ENCODE peak calls at places on chromosomes 6 and 20, in four cellular contexts. I is stomach, U is K562, B is suprapubic skin. P is an unnamed sample.

GRCh38 chr20:58481541-58482021 is 33.6 kb downstream of the APCDD1L start:
- DNase-seq in U (peak), B (no peak), I (peak), P (no peak)

GRCh38 chr20:59835448-59836395 is 97.7 kb downstream of the SYCP2 start:
- DNase-seq in B (no peak), I (no peak), U (no peak), P (no peak)

GRCh38 chr6:167827062-167827587 is 414 bp downstream of the AFDN start:
- DNase-seq in B (peak), U (peak), I (peak), P (peak)

GRCh38 chr6:118739976-118740771 is 88.8 kb upstream of the CEP85L start:
- DNase-seq in I (no peak), U (no peak), B (no peak), P (no peak)

GRCh38 chr6:108113557-108114519 is 39.3 kb upstream of the OSTM1 start:
- DNase-seq in B (no peak), I (no peak), U (peak), P (no peak)

GRCh38 chr20:63495771-63496403 is 3.0 kb downstream of the EEF1A2 start:
- DNase-seq in U (peak), I (peak), B (peak), P (peak)

GRCh38 chr20:44570369-44570768 is 12.0 kb upstream of the PKIG start:
- DNase-seq in B (no peak), U (no peak), I (no peak), P (no peak)

GRCh38 chr6:27679308-27679967 is 206.5 kb upstream of the ZNF184 start:
- DNase-seq in B (no peak), U (no peak), I (no peak), P (no peak)

GRCh38 chr20:35237486-35237885 is 11.0 kb downstream of the MMP24 start:
- DNase-seq in U (no peak), I (no peak), B (no peak), P (no peak)

GRCh38 chr20:59823860-59824259 is 109.6 kb downstream of the SYCP2 start:
- DNase-seq in I (no peak), U (no peak), B (peak), P (no peak)

GRCh38 chr20:47795214-47795667 is 10.0 kb upstream of the SULF2 start:
- DNase-seq in B (no peak), U (no peak), I (no peak), P (no peak)

GRCh38 chr6:146289816-146290588 is 253.6 kb upstream of the RAB32 start:
- DNase-seq in B (no peak), U (no peak), I (no peak), P (no peak)

GRCh38 chr6:106377061-106377540 is 16.6 kb downstream of the CRYBG1 start:
- DNase-seq in U (no peak), B (no peak), I (no peak), P (no peak)

GRCh38 chr6:73006161-73006560 is 219.1 kb downstream of the KHDC1L start:
- DNase-seq in U (no peak), I (no peak), B (no peak), P (no peak)

GRCh38 chr6:29926795-29927427 is 15.4 kb upstream of the HLA-A start:
- DNase-seq in B (peak), U (peak), I (peak), P (peak)

GRCh38 chr6:71510057-71510713 is 221.6 kb downstream of the OGFRL1 start:
- DNase-seq in B (peak), I (peak), U (no peak), P (no peak)
- TF ChIP-seq POLR2AphosphoS5 in B (no peak), I (no peak), U (no peak), P (no peak)

GRCh38 chr6:43669922-43670622 is 17.5 kb downstream of the MRPS18A start:
- DNase-seq in I (no peak), B (no peak), U (peak), P (no peak)
- TF ChIP-seq POLR2AphosphoS5 in I (no peak), B (no peak), U (no peak), P (no peak)

GRCh38 chr6:137160763-137161162 is 12.7 kb downstream of the IL22RA2 start:
- DNase-seq in B (no peak), U (no peak), I (no peak), P (no peak)

GRCh38 chr6:137157601-137158000 is 15.8 kb downstream of the IL22RA2 start:
- DNase-seq in U (no peak), B (no peak), I (no peak), P (no peak)

GRCh38 chr6:137159912-137160311 is 13.5 kb downstream of the IL22RA2 start:
- DNase-seq in B (no peak), U (no peak), I (no peak), P (no peak)

GRCh38 chr6:137156650-137157049 is 16.8 kb downstream of the IL22RA2 start:
- DNase-seq in U (no peak), I (no peak), B (no peak), P (no peak)

DNA sequence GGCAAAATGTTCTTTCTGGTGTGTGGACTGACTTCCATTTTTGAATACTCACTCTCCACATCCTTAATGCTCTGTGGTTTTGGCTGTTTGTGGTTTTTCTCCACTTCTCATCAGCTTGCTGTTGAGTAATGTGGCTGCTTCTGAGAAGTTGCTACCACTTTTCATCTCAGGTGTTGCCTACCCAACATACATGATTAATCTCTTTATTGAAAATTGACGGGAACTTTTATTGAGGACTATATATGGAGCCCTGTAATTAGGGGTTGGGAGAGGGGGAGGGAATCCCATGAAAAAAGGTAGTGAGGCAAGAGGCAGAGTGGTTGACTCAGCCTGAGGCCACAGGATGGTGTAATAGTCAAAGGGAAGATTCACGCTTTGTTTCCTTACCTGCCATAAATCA is 17.6 kb downstream of the IL22RA2 start:
- DNase-seq in I (no peak), B (no peak), U (no peak), P (no peak)
- TF ChIP-seq POLR2AphosphoS5 in I (no peak), B (no peak), U (no peak), P (no peak)

GRCh38 chr6:123418101-123418500 is 218.6 kb downstream of the TRDN start:
- DNase-seq in I (no peak), B (no peak), U (no peak), P (no peak)
- TF ChIP-seq POLR2AphosphoS5 in I (no peak), B (no peak), U (no peak), P (no peak)

GRCh38 chr6:57172136-57173055 is at the start of gene BAG2:
- DNase-seq in I (peak), B (peak), U (peak), P (peak)
- TF ChIP-seq POLR2AphosphoS5 in I (peak), B (peak), U (peak), P (peak)

P was measured in GM12892.